ENCODE peak calls at places on chromosomes 6 and 20, in nine cellular contexts. J is GM13976, S is nephron progenitor cell, I is Panc1, F is progenitor cell of endocrine pancreas, A is uterus, H is ovary, N is AG04450, Q is HFF-Myc. O is an unnamed sample.
A peak's percentile ranks its signal among the peaks of the same experiment; 100 is the strongest.

GRCh38 chr6:38161754-38162492 is 342.4 kb downstream of the ZFAND3 start:
- DNase-seq in I (no peak), S (no peak), J (peak; percentile 33), H (no peak), Q (no peak), N (no peak), A (no peak), F (no peak), O (no peak)

GRCh38 chr20:32767418-32768198 is 5.4 kb downstream of the DNMT3B start:
- DNase-seq in J (no peak), N (no peak), S (no peak), H (no peak), Q (no peak), F (no peak), I (no peak), A (no peak), O (no peak)

GRCh38 chr6:97669191-97669651 is 386.2 kb upstream of the MMS22L start:
- DNase-seq in J (peak; percentile 50), I (no peak), N (no peak), Q (no peak), A (no peak), F (no peak), H (no peak), S (peak; percentile 32), O (no peak)

GRCh38 chr6:17724341-17724740 is 17.6 kb upstream of the NUP153 start:
- DNase-seq in I (no peak), J (no peak), S (no peak), H (no peak), A (no peak), F (no peak), N (no peak), Q (no peak), O (no peak)

GRCh38 chr20:39294137-39294725 is 332.1 kb downstream of the DHX35 start:
- DNase-seq in I (no peak), H (no peak), N (no peak), A (no peak), Q (no peak), S (no peak), J (no peak), F (no peak), O (no peak)

GRCh38 chr6:75431379-75431778 is 62.2 kb downstream of the FILIP1 start:
- DNase-seq in I (no peak), F (no peak), J (no peak), A (no peak), H (no peak), Q (no peak), S (no peak), N (no peak), O (no peak)

GRCh38 chr6:44969446-44970175 is 358.5 kb upstream of the RUNX2 start:
- DNase-seq in S (no peak), H (no peak), A (no peak), N (no peak), J (no peak), I (no peak), F (no peak), Q (no peak), O (no peak)

GRCh38 chr20:53539516-53539915 is 54.1 kb downstream of the ZNF217 start:
- DNase-seq in I (no peak), Q (no peak), N (no peak), F (no peak), S (no peak), H (no peak), J (no peak), A (no peak), O (no peak)

GRCh38 chr6:19830171-19830570 is 7.0 kb upstream of the ID4 start:
- DNase-seq in H (no peak), F (no peak), I (no peak), J (no peak), N (no peak), S (no peak), Q (no peak), A (no peak), O (no peak)

GRCh38 chr20:10868299-10868698 is 194.5 kb upstream of the JAG1 start:
- DNase-seq in Q (no peak), N (no peak), H (no peak), J (no peak), A (no peak), F (no peak), I (no peak), S (no peak), O (no peak)

GRCh38 chr6:163712981-163713380 is 298.5 kb downstream of the QKI start:
- DNase-seq in S (no peak), F (no peak), Q (no peak), I (no peak), N (no peak), H (no peak), J (no peak), A (no peak), O (no peak)

GRCh38 chr6:163712569-163712966 is 298.1 kb downstream of the QKI start:
- DNase-seq in I (no peak), N (no peak), J (no peak), S (no peak), A (no peak), F (no peak), H (no peak), Q (no peak), O (no peak)

GRCh38 chr6:163710552-163710951 is 296.0 kb downstream of the QKI start:
- DNase-seq in S (no peak), N (no peak), F (no peak), Q (no peak), A (no peak), I (no peak), H (no peak), J (no peak), O (no peak)

GRCh38 chr6:163711071-163711470 is 296.6 kb downstream of the QKI start:
- DNase-seq in H (no peak), I (no peak), A (no peak), Q (no peak), F (no peak), N (no peak), S (no peak), J (no peak), O (no peak)

GRCh38 chr6:163711615-163712568 is 297.4 kb downstream of the QKI start:
- DNase-seq in H (peak; percentile 48), S (no peak), J (no peak), Q (peak; percentile 59), I (no peak), F (no peak), N (no peak), A (peak; percentile 67), O (no peak)
- TF ChIP-seq CTCF in H (no peak), S (no peak), J (peak; percentile 3), Q (peak; percentile 41), I (no peak), F (no peak), N (no peak), A (peak; percentile 27), O (no peak)

DNA sequence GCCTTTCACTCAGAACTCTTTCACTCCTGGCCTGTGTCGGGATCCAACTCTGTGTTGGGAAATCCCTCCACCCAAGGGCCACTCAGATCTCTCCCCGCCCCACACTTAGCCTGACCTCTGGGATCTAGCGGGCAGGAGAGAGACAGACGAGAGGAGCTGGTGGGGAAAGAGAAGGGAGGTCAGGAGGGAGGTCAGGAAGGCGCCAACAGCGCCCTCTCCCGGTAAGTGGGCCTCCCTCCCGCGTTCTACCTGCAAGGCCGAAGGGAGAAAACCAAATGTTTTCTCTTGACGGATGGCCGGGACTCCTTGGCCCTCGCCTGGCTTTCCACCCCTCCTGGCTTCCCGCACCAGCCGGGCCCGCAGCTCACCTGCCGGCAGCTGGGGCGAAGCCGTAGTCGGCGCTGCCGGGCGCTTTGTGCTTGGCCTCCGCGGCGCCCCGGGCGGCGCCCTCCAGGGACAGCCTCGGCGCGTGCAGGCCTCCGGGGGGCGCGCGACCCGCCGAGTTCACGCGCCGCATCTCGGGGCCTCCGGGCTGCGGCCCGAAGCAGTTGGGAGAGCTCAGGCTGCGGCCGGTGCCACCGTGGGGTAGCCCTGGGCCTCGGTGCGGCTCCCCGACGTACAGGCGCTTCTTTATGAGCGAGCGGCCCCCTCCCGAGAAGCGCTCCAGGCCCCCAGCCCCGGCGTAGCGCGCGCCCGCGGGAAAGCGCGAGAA is 38.2 kb downstream of the C6orf132 start:
- DNase-seq in I (no peak), N (no peak), F (peak; percentile 59), H (peak; percentile 62), S (peak; percentile 75), J (peak; percentile 91), A (peak; percentile 47), Q (no peak), O (no peak)
- TF ChIP-seq CTCF in I (peak; percentile 63), N (peak; percentile 66), F (peak; percentile 94), H (no peak), S (peak; percentile 82), J (peak; percentile 77), A (peak; percentile 37), Q (peak; percentile 78), O (peak; percentile 50)

GRCh38 chr6:93727447-93727846 is 308.1 kb upstream of the EPHA7 start:
- DNase-seq in I (peak; percentile 22), S (no peak), J (no peak), N (no peak), Q (no peak), F (no peak), A (no peak), H (no peak), O (no peak)

GRCh38 chr6:93721386-93722048 is 302.2 kb upstream of the EPHA7 start:
- DNase-seq in H (no peak), J (no peak), Q (no peak), F (no peak), I (peak; percentile 27), S (peak; percentile 11), A (no peak), N (no peak), O (no peak)
- TF ChIP-seq CTCF in H (no peak), J (no peak), Q (no peak), F (peak; percentile 54), I (peak; percentile 79), S (peak; percentile 57), A (no peak), N (no peak), O (peak; percentile 60)

GRCh38 chr20:38180781-38181180 is 15.7 kb upstream of the TGM2 start:
- DNase-seq in N (no peak), F (no peak), A (no peak), J (no peak), S (no peak), H (no peak), Q (no peak), I (no peak), O (no peak)

GRCh38 chr20:38186788-38187221 is 21.7 kb upstream of the TGM2 start:
- DNase-seq in Q (no peak), H (no peak), N (no peak), F (no peak), I (no peak), S (no peak), J (no peak), A (no peak), O (no peak)

GRCh38 chr20:38181207-38181693 is 16.2 kb upstream of the TGM2 start:
- DNase-seq in J (peak; percentile 48), S (peak; percentile 28), Q (no peak), I (no peak), H (no peak), N (no peak), A (no peak), F (no peak), O (no peak)

GRCh38 chr20:38181971-38182370 is 16.9 kb upstream of the TGM2 start:
- DNase-seq in F (no peak), J (no peak), S (no peak), Q (no peak), A (no peak), H (no peak), N (no peak), I (no peak), O (no peak)

DNA sequence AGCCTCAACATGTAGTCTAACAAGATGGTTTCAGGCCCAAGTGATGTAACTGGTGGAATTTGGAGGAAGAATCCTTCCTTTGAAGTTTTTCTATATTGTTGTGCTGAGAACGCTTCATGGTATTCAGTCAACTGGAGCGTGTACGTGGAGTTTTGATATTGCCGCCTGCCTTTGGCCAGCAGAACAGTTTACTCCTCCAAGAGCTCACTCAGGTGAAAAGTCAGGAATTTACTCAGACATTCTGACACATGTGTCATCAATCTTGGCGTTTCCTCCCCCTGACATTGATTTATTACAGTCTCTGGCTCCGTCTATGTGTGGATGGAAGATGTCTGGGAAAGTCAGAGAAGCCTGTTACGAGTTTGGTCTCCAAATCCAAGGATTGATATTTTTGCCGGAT is 19.0 kb upstream of the TGM2 start:
- DNase-seq in J (no peak), H (no peak), A (no peak), S (peak; percentile 25), N (no peak), Q (no peak), F (no peak), I (no peak), O (no peak)
- TF ChIP-seq CTCF in J (no peak), H (no peak), A (no peak), S (no peak), N (no peak), Q (no peak), F (no peak), I (no peak), O (no peak)

O was measured in osteocyte.